ENCODE peak calls at places on chromosomes 3 and 15, in seven cellular contexts. A is heart right ventricle, N is fibroblast of pulmonary artery, O is foreskin fibroblast, E is coronary artery, U is right atrium auricular region, V is spleen. J is an unnamed sample.

GRCh38 chr15:52709172-52709979 is 30.2 kb upstream of the ATOSA start:
- DNase-seq in A (no peak), N (no peak), O (no peak), E (no peak), U (no peak), V (peak; percentile 87), J (no peak)

GRCh38 chr3:156135921-156136655 is 15.7 kb downstream of the KCNAB1 start:
- DNase-seq in A (no peak), N (peak; percentile 7), O (no peak), E (no peak), U (no peak), V (no peak), J (no peak)

GRCh38 chr3:68560728-68561127 is 371.6 kb downstream of the TAFA4 start:
- DNase-seq in A (no peak), N (no peak), O (no peak), E (no peak), U (no peak), V (no peak), J (no peak)

GRCh38 chr3:14047027-14047426 is 77.6 kb downstream of the CHCHD4 start:
- DNase-seq in A (no peak), N (no peak), O (no peak), E (no peak), U (no peak), V (no peak), J (no peak)

GRCh38 chr15:92636950-92637481 is 18.6 kb downstream of the FAM174B start:
- DNase-seq in A (no peak), N (no peak), O (no peak), E (no peak), U (no peak), V (peak; percentile 56), J (peak; percentile 63)

GRCh38 chr3:160486459-160486869 is 36.9 kb upstream of the TRIM59 start:
- DNase-seq in A (no peak), N (peak; percentile 69), O (peak; percentile 29), E (no peak), U (no peak), V (no peak), J (no peak)

GRCh38 chr3:27666708-27667107 is 55.4 kb downstream of the EOMES start:
- DNase-seq in A (peak; percentile 66), N (peak; percentile 85), O (peak; percentile 74), E (no peak), U (peak; percentile 72), V (peak; percentile 85), J (peak; percentile 92)

GRCh38 chr3:50995085-50995824 is 320.5 kb downstream of the DOCK3 start:
- DNase-seq in A (no peak), N (no peak), O (no peak), E (no peak), U (no peak), V (no peak), J (no peak)

GRCh38 chr15:28876845-28877185 is 9.0 kb upstream of the APBA2 start:
- DNase-seq in A (no peak), N (no peak), O (no peak), E (no peak), U (no peak), V (peak; percentile 65), J (no peak)

GRCh38 chr3:13353936-13354542 is 66.1 kb downstream of the NUP210 start:
- DNase-seq in A (no peak), N (no peak), O (no peak), E (no peak), U (no peak), V (no peak), J (no peak)

GRCh38 chr15:58467121-58467721 is 35.4 kb downstream of the LIPC start:
- DNase-seq in A (no peak), N (no peak), O (no peak), E (no peak), U (no peak), V (no peak), J (no peak)

GRCh38 chr15:43799209-43799944 is 643 bp downstream of the SERINC4 start:
- DNase-seq in A (no peak), N (no peak), O (no peak), E (no peak), U (no peak), V (no peak), J (no peak)

GRCh38 chr15:99100245-99101173 is 4.4 kb upstream of the SYNM start:
- DNase-seq in A (peak; percentile 85), N (peak; percentile 71), O (peak; percentile 67), E (peak; percentile 84), U (peak; percentile 82), V (peak; percentile 87), J (peak; percentile 93)

GRCh38 chr3:46895204-46895660 is 17.7 kb downstream of the PTH1R start:
- DNase-seq in A (peak; percentile 85), N (peak; percentile 60), O (no peak), E (no peak), U (peak; percentile 83), V (peak; percentile 90), J (no peak)

GRCh38 chr3:52253314-52254260 is 8.0 kb downstream of the PPM1M start:
- DNase-seq in A (no peak), N (peak; percentile 36), O (no peak), E (no peak), U (peak; percentile 62), V (peak; percentile 94), J (no peak)

GRCh38 chr15:28955686-28956421 is 70.1 kb downstream of the APBA2 start:
- DNase-seq in A (no peak), N (peak; percentile 55), O (peak; percentile 57), E (no peak), U (peak; percentile 40), V (peak; percentile 73), J (peak; percentile 73)

GRCh38 chr15:73305331-73306211 is 63.2 kb downstream of the HCN4 start:
- DNase-seq in A (no peak), N (peak; percentile 82), O (peak; percentile 57), E (no peak), U (no peak), V (no peak), J (no peak)

GRCh38 chr3:122055215-122055614 is at the start of gene CD86:
- DNase-seq in A (no peak), N (no peak), O (no peak), E (no peak), U (no peak), V (no peak), J (no peak)

GRCh38 chr3:99013077-99013476 is 111.6 kb upstream of the DCBLD2 start:
- DNase-seq in A (no peak), N (no peak), O (no peak), E (no peak), U (no peak), V (no peak), J (no peak)
- TF ChIP-seq CTCF in A (no peak), N (peak; percentile 16), O (peak; percentile 6), E (no peak), U (no peak), V (no peak), J (peak; percentile 33)

DNA sequence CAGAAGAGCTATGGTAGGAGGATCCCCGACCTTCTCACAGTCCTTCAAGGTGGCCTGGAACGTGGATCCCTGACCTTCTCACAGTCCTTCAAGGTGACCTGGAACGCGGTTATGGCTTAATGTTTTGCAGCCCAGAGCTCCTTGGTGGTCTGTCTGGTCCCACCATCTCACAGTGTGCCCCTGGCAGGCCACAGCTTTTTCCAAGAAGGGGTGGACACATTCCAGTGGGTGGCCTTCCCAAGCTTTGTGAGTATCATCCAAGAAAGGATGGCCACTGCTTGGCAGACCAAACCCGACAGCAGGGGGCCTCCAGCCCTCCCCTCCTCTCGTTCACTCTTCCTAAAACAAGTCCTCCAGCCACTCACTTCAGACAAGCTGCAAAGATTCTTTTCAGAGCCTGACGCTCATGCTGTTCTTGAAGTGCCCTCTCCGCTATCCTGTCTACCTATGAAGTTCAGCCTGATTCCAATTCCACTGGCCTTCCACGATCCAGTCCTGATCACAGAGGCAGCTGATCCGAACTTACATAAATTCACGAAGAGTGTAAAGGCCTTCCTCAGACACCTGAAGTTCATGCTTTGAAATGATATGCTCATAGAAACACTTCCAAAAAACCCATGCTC is 4.2 kb downstream of the ADAMTS17 start:
- DNase-seq in A (no peak), N (no peak), O (no peak), E (no peak), U (peak; percentile 55), V (no peak), J (peak; percentile 59)
- TF ChIP-seq CTCF in A (no peak), N (no peak), O (no peak), E (no peak), U (no peak), V (no peak), J (no peak)

GRCh38 chr15:77654975-77655374 is 22.3 kb upstream of the LINGO1 start:
- DNase-seq in A (no peak), N (no peak), O (no peak), E (no peak), U (no peak), V (no peak), J (no peak)
- TF ChIP-seq CTCF in A (peak; percentile 28), N (peak; percentile 29), O (peak; percentile 3), E (no peak), U (no peak), V (no peak), J (peak; percentile 30)

GRCh38 chr3:33491697-33492096 is 51.5 kb upstream of the UBP1 start:
- DNase-seq in A (no peak), N (no peak), O (no peak), E (no peak), U (no peak), V (no peak), J (no peak)

GRCh38 chr3:33490641-33491241 is 50.5 kb upstream of the UBP1 start:
- DNase-seq in A (no peak), N (peak; percentile 12), O (no peak), E (no peak), U (no peak), V (no peak), J (no peak)

DNA sequence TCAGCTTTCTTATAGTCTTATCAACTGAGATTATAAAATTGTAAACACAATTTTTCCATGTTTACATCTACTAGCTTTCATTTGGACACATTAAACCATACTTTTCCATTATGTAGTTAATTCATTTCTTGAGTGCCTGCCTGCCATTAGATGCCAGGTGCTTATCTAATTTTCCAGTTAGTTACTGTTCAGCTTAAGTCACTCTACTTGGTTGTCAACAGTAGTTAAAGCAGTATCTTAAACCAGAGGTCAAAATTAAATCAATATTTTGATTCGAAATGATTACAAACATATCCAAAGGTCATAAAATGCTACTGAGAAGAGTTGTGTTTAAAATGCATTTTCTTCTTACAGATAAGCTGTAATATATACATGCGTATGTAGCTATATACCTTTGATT is 56.2 kb upstream of the UBP1 start:
- DNase-seq in A (no peak), N (no peak), O (no peak), E (no peak), U (no peak), V (no peak), J (no peak)
- TF ChIP-seq CTCF in A (no peak), N (no peak), O (no peak), E (no peak), U (no peak), V (no peak), J (no peak)

GRCh38 chr3:43153189-43154083 is 47.6 kb upstream of the POMGNT2 start:
- DNase-seq in A (peak; percentile 53), N (peak; percentile 90), O (peak; percentile 95), E (no peak), U (peak; percentile 76), V (no peak), J (no peak)
- TF ChIP-seq CTCF in A (no peak), N (peak; percentile 29), O (no peak), E (no peak), U (no peak), V (no peak), J (no peak)

DNA sequence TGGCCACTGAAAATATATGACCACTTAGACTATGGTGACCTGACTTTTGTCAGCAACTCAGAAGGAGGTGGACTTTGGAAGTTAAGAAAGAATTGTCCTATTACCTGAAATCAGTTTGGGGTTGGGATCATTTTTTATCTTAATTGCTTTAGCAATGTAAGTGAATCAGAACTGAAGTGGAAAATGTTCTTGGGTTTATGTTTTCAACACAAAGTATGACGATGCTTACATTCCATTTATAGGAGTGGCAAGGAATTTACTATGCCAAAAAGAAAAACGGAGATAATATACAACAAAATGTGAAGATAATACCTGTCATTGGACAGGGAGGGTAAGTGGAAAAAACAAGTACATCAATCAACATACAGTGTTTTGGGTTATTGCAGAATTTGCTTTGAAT is 116.0 kb downstream of the PDE8A start:
- DNase-seq in A (no peak), N (peak; percentile 22), O (no peak), E (no peak), U (no peak), V (no peak), J (no peak)
- TF ChIP-seq CTCF in A (no peak), N (no peak), O (no peak), E (no peak), U (no peak), V (no peak), J (no peak)